ENCODE peak calls at places on chromosomes 16 and 17, in nine cellular contexts. One of them, this sample, is unnamed.

GRCh38 chr16:65068151-65068740 is 53.6 kb downstream of the CDH11 start:
- DNase-seq in endodermal cell: no peak
- DNase-seq in nephron progenitor cell: no peak
- DNase-seq in BE2C: no peak
- DNase-seq in IMR-90: peak
- DNase-seq in fibroblast of mammary gland: peak
- DNase-seq in stomach: no peak
- DNase-seq in PC-9: no peak
- DNase-seq in HFF-Myc: no peak
- DNase-seq in this sample: no peak

GRCh38 chr17:76248013-76248782 is 7.9 kb upstream of the RNF157 start:
- DNase-seq in endodermal cell: peak
- DNase-seq in PC-9: no peak
- DNase-seq in stomach: peak
- DNase-seq in IMR-90: no peak
- DNase-seq in BE2C: no peak
- DNase-seq in fibroblast of mammary gland: no peak
- DNase-seq in HFF-Myc: no peak
- DNase-seq in nephron progenitor cell: no peak
- DNase-seq in this sample: no peak

GRCh38 chr16:82888616-82889015 is 261.8 kb downstream of the CDH13 start:
- DNase-seq in fibroblast of mammary gland: peak
- DNase-seq in stomach: no peak
- DNase-seq in endodermal cell: no peak
- DNase-seq in BE2C: no peak
- DNase-seq in nephron progenitor cell: peak
- DNase-seq in IMR-90: peak
- DNase-seq in HFF-Myc: peak
- DNase-seq in PC-9: no peak
- DNase-seq in this sample: no peak

GRCh38 chr17:73228748-73229236 is 32.9 kb downstream of the CPSF4L start:
- DNase-seq in IMR-90: peak
- DNase-seq in stomach: peak
- DNase-seq in fibroblast of mammary gland: peak
- DNase-seq in HFF-Myc: peak
- DNase-seq in nephron progenitor cell: no peak
- DNase-seq in BE2C: peak
- DNase-seq in endodermal cell: peak
- DNase-seq in PC-9: peak
- DNase-seq in this sample: no peak

GRCh38 chr17:28532063-28532960 is 20.1 kb downstream of the UNC119 start:
- DNase-seq in fibroblast of mammary gland: no peak
- DNase-seq in BE2C: no peak
- DNase-seq in endodermal cell: no peak
- DNase-seq in stomach: no peak
- DNase-seq in PC-9: no peak
- DNase-seq in IMR-90: peak
- DNase-seq in HFF-Myc: no peak
- DNase-seq in nephron progenitor cell: no peak
- DNase-seq in this sample: no peak

GRCh38 chr17:65362826-65363225 is 198.6 kb downstream of the AXIN2 start:
- DNase-seq in fibroblast of mammary gland: peak
- DNase-seq in stomach: no peak
- DNase-seq in HFF-Myc: no peak
- DNase-seq in PC-9: peak
- DNase-seq in nephron progenitor cell: no peak
- DNase-seq in IMR-90: peak
- DNase-seq in endodermal cell: no peak
- DNase-seq in BE2C: no peak
- DNase-seq in this sample: no peak

GRCh38 chr16:10791048-10791447 is 27.5 kb downstream of the TVP23A start:
- DNase-seq in nephron progenitor cell: no peak
- DNase-seq in IMR-90: no peak
- DNase-seq in fibroblast of mammary gland: no peak
- DNase-seq in PC-9: no peak
- DNase-seq in endodermal cell: no peak
- DNase-seq in BE2C: no peak
- DNase-seq in stomach: no peak
- DNase-seq in HFF-Myc: no peak
- DNase-seq in this sample: no peak

GRCh38 chr16:6112700-6113099 is 1015.1 kb upstream of the EEF2KMT start:
- DNase-seq in IMR-90: no peak
- DNase-seq in BE2C: no peak
- DNase-seq in PC-9: no peak
- DNase-seq in nephron progenitor cell: no peak
- DNase-seq in HFF-Myc: no peak
- DNase-seq in fibroblast of mammary gland: no peak
- DNase-seq in stomach: no peak
- DNase-seq in endodermal cell: no peak
- DNase-seq in this sample: no peak

GRCh38 chr16:83967838-83968482 is at the start of gene NECAB2:
- DNase-seq in BE2C: peak
- DNase-seq in fibroblast of mammary gland: peak
- DNase-seq in IMR-90: peak
- DNase-seq in nephron progenitor cell: peak
- DNase-seq in PC-9: no peak
- DNase-seq in HFF-Myc: no peak
- DNase-seq in stomach: peak
- DNase-seq in endodermal cell: peak
- DNase-seq in this sample: peak

GRCh38 chr17:19384723-19385391 is 2.1 kb downstream of the MFAP4 start:
- DNase-seq in BE2C: peak
- DNase-seq in fibroblast of mammary gland: peak
- DNase-seq in HFF-Myc: peak
- DNase-seq in PC-9: no peak
- DNase-seq in endodermal cell: no peak
- DNase-seq in stomach: peak
- DNase-seq in nephron progenitor cell: no peak
- DNase-seq in IMR-90: peak
- DNase-seq in this sample: no peak

GRCh38 chr16:87033021-87033471 is 284.1 kb downstream of the C16orf95 start:
- DNase-seq in endodermal cell: no peak
- DNase-seq in stomach: no peak
- DNase-seq in IMR-90: no peak
- DNase-seq in fibroblast of mammary gland: no peak
- DNase-seq in nephron progenitor cell: no peak
- DNase-seq in PC-9: no peak
- DNase-seq in BE2C: no peak
- DNase-seq in HFF-Myc: no peak
- DNase-seq in this sample: no peak

GRCh38 chr17:60169921-60170817 is 20.4 kb downstream of the CA4 start:
- DNase-seq in endodermal cell: peak
- DNase-seq in stomach: no peak
- DNase-seq in BE2C: peak
- DNase-seq in nephron progenitor cell: no peak
- DNase-seq in PC-9: no peak
- DNase-seq in IMR-90: peak
- DNase-seq in HFF-Myc: no peak
- DNase-seq in fibroblast of mammary gland: peak
- DNase-seq in this sample: no peak

GRCh38 chr17:81833921-81834830 is 674 bp downstream of the PPP1R27 start:
- DNase-seq in BE2C: no peak
- DNase-seq in fibroblast of mammary gland: no peak
- DNase-seq in IMR-90: no peak
- DNase-seq in endodermal cell: no peak
- DNase-seq in nephron progenitor cell: no peak
- DNase-seq in PC-9: no peak
- DNase-seq in HFF-Myc: no peak
- DNase-seq in stomach: no peak
- DNase-seq in this sample: no peak

GRCh38 chr16:27242868-27243590 is 25.5 kb downstream of the NSMCE1 start:
- DNase-seq in IMR-90: peak
- DNase-seq in BE2C: no peak
- DNase-seq in endodermal cell: peak
- DNase-seq in nephron progenitor cell: peak
- DNase-seq in PC-9: peak
- DNase-seq in stomach: no peak
- DNase-seq in fibroblast of mammary gland: peak
- DNase-seq in HFF-Myc: no peak
- DNase-seq in this sample: no peak

GRCh38 chr17:37608369-37609169 is 649 bp downstream of the SYNRG start:
- DNase-seq in BE2C: no peak
- DNase-seq in stomach: peak
- DNase-seq in IMR-90: peak
- DNase-seq in fibroblast of mammary gland: peak
- DNase-seq in endodermal cell: no peak
- DNase-seq in HFF-Myc: peak
- DNase-seq in nephron progenitor cell: no peak
- DNase-seq in PC-9: no peak
- DNase-seq in this sample: peak

GRCh38 chr17:70610161-70610560 is 440.8 kb downstream of the KCNJ2 start:
- DNase-seq in stomach: no peak
- DNase-seq in nephron progenitor cell: no peak
- DNase-seq in HFF-Myc: no peak
- DNase-seq in endodermal cell: no peak
- DNase-seq in IMR-90: no peak
- DNase-seq in BE2C: no peak
- DNase-seq in fibroblast of mammary gland: no peak
- DNase-seq in PC-9: no peak
- DNase-seq in this sample: no peak

DNA sequence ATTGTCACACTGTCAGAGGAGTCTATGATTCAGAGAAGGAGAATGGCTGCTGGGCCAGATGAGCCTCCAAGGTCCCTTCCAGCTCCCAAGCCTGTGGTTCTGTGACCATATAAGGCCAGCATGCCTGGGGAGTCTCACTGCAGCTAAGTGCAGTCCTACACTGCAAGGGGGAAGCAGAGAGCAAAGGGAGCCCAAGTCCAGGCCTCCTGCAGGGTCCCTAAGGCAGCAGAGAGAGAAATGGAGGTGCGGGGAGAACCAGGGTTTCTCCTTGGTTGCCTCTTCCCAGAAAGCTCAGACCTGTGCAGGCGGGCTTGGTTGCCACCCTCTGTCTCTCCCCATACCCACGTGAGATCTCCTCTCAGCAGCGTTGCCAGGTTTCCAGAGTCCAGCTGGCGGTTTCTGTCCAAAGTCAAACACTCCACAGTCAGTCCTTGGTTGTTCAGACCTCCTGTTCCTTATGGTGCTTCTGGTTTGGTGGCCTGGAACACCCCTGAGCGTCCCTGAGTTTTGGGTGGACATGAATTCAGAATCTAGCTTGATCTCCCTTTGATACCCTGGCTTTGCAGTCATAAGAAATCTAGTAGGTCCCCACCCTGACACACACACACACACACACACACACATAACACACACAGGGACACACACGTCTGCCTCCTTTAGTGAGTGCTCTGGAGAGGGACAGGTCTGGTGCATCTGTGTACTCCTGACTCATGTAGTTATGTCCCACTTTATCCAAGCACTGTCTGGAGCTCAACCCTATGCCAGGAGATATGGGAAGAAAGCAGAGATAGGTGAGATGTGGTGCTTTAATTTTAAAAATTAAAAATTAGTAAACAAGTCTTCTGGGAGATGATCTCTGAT is 78.8 kb downstream of the GNAO1 start:
- DNase-seq in HFF-Myc: no peak
- DNase-seq in endodermal cell: peak
- DNase-seq in stomach: no peak
- DNase-seq in fibroblast of mammary gland: peak
- DNase-seq in IMR-90: peak
- DNase-seq in PC-9: no peak
- DNase-seq in nephron progenitor cell: peak
- DNase-seq in BE2C: peak
- DNase-seq in this sample: no peak
- TF ChIP-seq CTCF in HFF-Myc: peak
- TF ChIP-seq CTCF in endodermal cell: peak
- TF ChIP-seq CTCF in stomach: no peak
- TF ChIP-seq CTCF in fibroblast of mammary gland: no peak
- TF ChIP-seq CTCF in IMR-90: peak
- TF ChIP-seq CTCF in PC-9: no peak
- TF ChIP-seq CTCF in nephron progenitor cell: no peak
- TF ChIP-seq CTCF in BE2C: peak
- TF ChIP-seq CTCF in this sample: no peak

DNA sequence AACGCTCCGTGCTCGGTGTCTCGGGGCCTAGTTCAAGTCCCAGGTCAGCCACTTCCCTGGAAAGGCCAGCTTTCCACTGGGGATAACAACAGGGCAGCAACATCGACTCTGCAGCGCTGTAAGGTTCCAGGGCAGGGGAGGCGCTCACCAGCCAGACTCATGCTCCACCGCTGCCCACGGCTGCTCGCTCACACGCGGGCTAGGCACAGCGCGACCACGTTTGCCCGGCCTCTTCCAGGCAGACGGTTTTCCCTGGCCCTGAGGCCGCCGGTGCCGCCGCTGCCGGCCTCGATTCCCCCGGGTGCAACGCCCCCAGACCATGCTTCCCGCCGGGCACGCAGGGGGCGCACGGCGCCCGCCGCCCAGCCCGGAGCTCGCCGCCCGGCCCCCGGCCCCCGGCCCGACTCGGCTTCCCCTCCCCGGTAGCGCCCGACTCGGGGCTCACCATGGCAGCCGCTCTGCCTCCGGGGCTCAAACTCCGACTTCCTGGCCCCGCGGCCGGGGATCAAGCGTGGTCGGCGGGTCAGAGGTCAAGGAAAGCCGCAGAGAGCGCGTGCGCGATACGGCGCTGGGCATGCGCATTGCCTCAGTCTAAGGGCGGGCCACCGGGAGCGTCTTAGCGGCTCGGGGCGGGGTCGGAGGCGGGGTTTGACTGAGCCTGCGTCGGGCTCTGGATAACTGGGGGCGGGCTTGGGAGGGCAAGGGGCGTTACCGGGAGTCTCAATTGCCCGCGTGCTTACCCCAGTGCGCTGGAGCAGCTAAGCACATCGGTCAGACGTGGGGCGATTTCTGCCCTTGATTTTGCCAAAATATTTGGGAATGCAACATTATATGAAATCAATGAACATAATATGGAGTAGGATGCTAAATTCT is at the start of gene PAM16:
- DNase-seq in endodermal cell: peak
- DNase-seq in fibroblast of mammary gland: peak
- DNase-seq in IMR-90: peak
- DNase-seq in HFF-Myc: peak
- DNase-seq in BE2C: peak
- DNase-seq in PC-9: peak
- DNase-seq in stomach: peak
- DNase-seq in nephron progenitor cell: peak
- DNase-seq in this sample: peak
- TF ChIP-seq CTCF in endodermal cell: no peak
- TF ChIP-seq CTCF in fibroblast of mammary gland: no peak
- TF ChIP-seq CTCF in IMR-90: no peak
- TF ChIP-seq CTCF in HFF-Myc: no peak
- TF ChIP-seq CTCF in BE2C: no peak
- TF ChIP-seq CTCF in PC-9: no peak
- TF ChIP-seq CTCF in stomach: no peak
- TF ChIP-seq CTCF in nephron progenitor cell: no peak
- TF ChIP-seq CTCF in this sample: peak

GRCh38 chr17:8300629-8301242 is 5.5 kb upstream of the SLC25A35 start:
- DNase-seq in IMR-90: peak
- DNase-seq in BE2C: peak
- DNase-seq in PC-9: peak
- DNase-seq in endodermal cell: peak
- DNase-seq in nephron progenitor cell: peak
- DNase-seq in stomach: peak
- DNase-seq in fibroblast of mammary gland: peak
- DNase-seq in HFF-Myc: no peak
- DNase-seq in this sample: peak
- TF ChIP-seq CTCF in IMR-90: peak
- TF ChIP-seq CTCF in BE2C: peak
- TF ChIP-seq CTCF in PC-9: peak
- TF ChIP-seq CTCF in endodermal cell: peak
- TF ChIP-seq CTCF in nephron progenitor cell: peak
- TF ChIP-seq CTCF in stomach: peak
- TF ChIP-seq CTCF in fibroblast of mammary gland: peak
- TF ChIP-seq CTCF in HFF-Myc: peak
- TF ChIP-seq CTCF in this sample: peak

GRCh38 chr16:66382171-66382965 is 15.9 kb downstream of the CDH5 start:
- DNase-seq in HFF-Myc: peak
- DNase-seq in IMR-90: peak
- DNase-seq in stomach: no peak
- DNase-seq in BE2C: no peak
- DNase-seq in PC-9: peak
- DNase-seq in endodermal cell: peak
- DNase-seq in fibroblast of mammary gland: peak
- DNase-seq in nephron progenitor cell: no peak
- DNase-seq in this sample: no peak
- TF ChIP-seq CTCF in HFF-Myc: no peak
- TF ChIP-seq CTCF in IMR-90: no peak
- TF ChIP-seq CTCF in stomach: no peak
- TF ChIP-seq CTCF in BE2C: no peak
- TF ChIP-seq CTCF in PC-9: peak
- TF ChIP-seq CTCF in endodermal cell: peak
- TF ChIP-seq CTCF in fibroblast of mammary gland: no peak
- TF ChIP-seq CTCF in nephron progenitor cell: no peak
- TF ChIP-seq CTCF in this sample: no peak

This sample was measured in neural crest cell.